ENCODE peak calls at places on chromosomes 7 and 10, in five cellular contexts. B, W, X, D and P are unnamed samples.

GRCh38 chr10:72855129-72855528 is 38.4 kb upstream of the OIT3 start:
- DNase-seq in B (no peak), W (no peak), X (no peak), D (no peak), P (no peak)

GRCh38 chr10:74177140-74177677 is 26.2 kb downstream of the ADK start:
- DNase-seq in B (peak), W (peak), X (no peak), D (peak), P (no peak)

GRCh38 chr7:28417321-28417940 is 5.1 kb downstream of the CREB5 start:
- DNase-seq in B (no peak), W (no peak), X (no peak), D (no peak), P (no peak)

GRCh38 chr7:962401-963081 is 8.1 kb upstream of the ADAP1 start:
- DNase-seq in B (no peak), W (no peak), X (no peak), D (no peak), P (no peak)

GRCh38 chr7:18140943-18141342 is 113.3 kb upstream of the PRPS1L1 start:
- DNase-seq in B (no peak), W (no peak), X (no peak), D (no peak), P (no peak)

GRCh38 chr7:43164757-43165156 is 52.3 kb downstream of the HECW1 start:
- DNase-seq in B (no peak), W (peak), X (peak), D (no peak), P (peak)

GRCh38 chr7:79454325-79454960 is 976 bp upstream of the MAGI2 start:
- DNase-seq in B (peak), W (no peak), X (no peak), D (no peak), P (no peak)

GRCh38 chr10:120735773-120736371 is 115.3 kb upstream of the WDR11 start:
- DNase-seq in B (no peak), W (peak), X (no peak), D (no peak), P (peak)

GRCh38 chr10:119139464-119140067 is 25.9 kb downstream of the SFXN4 start:
- DNase-seq in B (peak), W (peak), X (no peak), D (peak), P (no peak)

GRCh38 chr10:124680675-124681074 is 63.5 kb downstream of the FAM53B start:
- DNase-seq in B (no peak), W (no peak), X (no peak), D (no peak), P (no peak)

GRCh38 chr7:96388620-96389383 is 66.9 kb upstream of the SLC25A13 start:
- DNase-seq in B (no peak), W (no peak), X (peak), D (no peak), P (no peak)

GRCh38 chr10:111161109-111161874 is 84.5 kb downstream of the ADRA2A start:
- DNase-seq in B (no peak), W (no peak), X (no peak), D (no peak), P (no peak)

GRCh38 chr10:60718891-60719290 is 59.4 kb upstream of the CDK1 start:
- DNase-seq in B (no peak), W (no peak), X (no peak), D (no peak), P (no peak)

GRCh38 chr10:122513053-122513452 is 47.5 kb upstream of the DMBT1 start:
- DNase-seq in B (no peak), W (no peak), X (no peak), D (no peak), P (no peak)

GRCh38 chr7:72403677-72404076 is 8.5 kb downstream of the CALN1 start:
- DNase-seq in B (no peak), W (no peak), X (no peak), D (no peak), P (no peak)

GRCh38 chr10:97903128-97904025 is 53.7 kb downstream of the GOLGA7B start:
- DNase-seq in B (no peak), W (no peak), X (no peak), D (no peak), P (no peak)

GRCh38 chr7:151408839-151409554 is 841 bp downstream of the WDR86 start:
- DNase-seq in B (no peak), W (no peak), X (no peak), D (peak), P (peak)

GRCh38 chr7:91168766-91169518 is 95.3 kb upstream of the FZD1 start:
- DNase-seq in B (no peak), W (no peak), X (no peak), D (no peak), P (no peak)

GRCh38 chr7:102291056-102291915 is 4.6 kb downstream of the SH2B2 start:
- DNase-seq in B (no peak), W (peak), X (no peak), D (peak), P (peak)

GRCh38 chr7:29208410-29209250 is 14.1 kb downstream of the CHN2 start:
- DNase-seq in B (no peak), W (no peak), X (no peak), D (no peak), P (no peak)

GRCh38 chr7:64959072-64959747 is 31.6 kb downstream of the ZNF117 start:
- DNase-seq in B (no peak), W (no peak), X (no peak), D (no peak), P (no peak)

GRCh38 chr10:50254479-50254878 is 3.2 kb upstream of the ASAH2 start:
- DNase-seq in B (no peak), W (no peak), X (no peak), D (no peak), P (no peak)

GRCh38 chr7:11427686-11428273 is 404.2 kb downstream of the THSD7A start:
- DNase-seq in B (peak), W (peak), X (peak), D (no peak), P (no peak)

GRCh38 chr7:4115941-4116610 is 566.0 kb upstream of the FOXK1 start:
- DNase-seq in B (no peak), W (no peak), X (no peak), D (no peak), P (no peak)

GRCh38 chr7:140595468-140596147 is 45.0 kb downstream of the DENND2A start:
- DNase-seq in B (no peak), W (no peak), X (no peak), D (no peak), P (no peak)

GRCh38 chr10:22618081-22618785 is 96.1 kb downstream of the PIP4K2A start:
- DNase-seq in B (no peak), W (no peak), X (no peak), D (no peak), P (no peak)

GRCh38 chr10:121426307-121426706 is 171.9 kb downstream of the FGFR2 start:
- DNase-seq in B (no peak), W (no peak), X (no peak), D (no peak), P (no peak)

GRCh38 chr7:81209059-81209458 is 290.2 kb upstream of the SEMA3C start:
- DNase-seq in B (no peak), W (no peak), X (no peak), D (no peak), P (no peak)

GRCh38 chr7:22250390-22250789 is 106.6 kb downstream of the RAPGEF5 start:
- DNase-seq in B (no peak), W (no peak), X (no peak), D (no peak), P (no peak)

GRCh38 chr7:68015098-68015497 is 1018.5 kb downstream of the TYW1 start:
- DNase-seq in B (no peak), W (no peak), X (no peak), D (no peak), P (no peak)

GRCh38 chr10:103645141-103646054 is 151.9 kb downstream of the NEURL1 start:
- DNase-seq in B (peak), W (no peak), X (peak), D (no peak), P (no peak)

GRCh38 chr7:49623943-49624342 is 149.5 kb upstream of the VWC2 start:
- DNase-seq in B (no peak), W (no peak), X (no peak), D (no peak), P (no peak)

GRCh38 chr7:519429-519973 is at the start of gene PDGFA:
- DNase-seq in B (peak), W (no peak), X (no peak), D (no peak), P (no peak)

GRCh38 chr10:13560597-13560996 is 26.2 kb upstream of the PRPF18 start:
- DNase-seq in B (no peak), W (no peak), X (peak), D (no peak), P (no peak)